ENCODE peak calls at places on chromosomes 6 and 20, in four cellular contexts. F is K562, P is HepG2, R is GM12878. H is an unnamed sample. For H3K79me2, the result is how much of the 10 kb centered on the place peaks cover.

GRCh38 chr6:154485784-154486183 is 24.7 kb downstream of the CNKSR3 start:
- DNase-seq in F (no peak), R (no peak), P (no peak), H (no peak)

GRCh38 chr20:39112196-39112743 is 150.1 kb downstream of the DHX35 start:
- DNase-seq in R (no peak), F (peak), P (peak), H (peak)

GRCh38 chr20:47356526-47357295 is at the start of gene ZMYND8:
- DNase-seq in F (peak), P (peak), R (peak), H (peak)

GRCh38 chr6:157896931-157897330 is 73.9 kb downstream of the SNX9 start:
- DNase-seq in R (no peak), F (no peak), P (no peak), H (no peak)

GRCh38 chr6:140871911-140872310 is 1260.8 kb upstream of the GJE1 start:
- DNase-seq in P (no peak), R (no peak), F (no peak), H (no peak)

GRCh38 chr20:51531141-51531710 is 11.3 kb downstream of the NFATC2 start:
- DNase-seq in F (no peak), R (no peak), P (no peak), H (no peak)

GRCh38 chr6:169752074-169752623 is 727 bp downstream of the ERMARD start:
- DNase-seq in R (no peak), P (peak), F (no peak), H (peak)

GRCh38 chr6:25387921-25388320 is 108.7 kb downstream of the CARMIL1 start:
- DNase-seq in P (no peak), R (no peak), F (no peak), H (no peak)

GRCh38 chr20:46640536-46641311 is 10.5 kb downstream of the SLC13A3 start:
- DNase-seq in F (no peak), R (no peak), P (peak), H (no peak)

GRCh38 chr20:10741060-10741459 is 67.3 kb upstream of the JAG1 start:
- DNase-seq in R (no peak), P (no peak), F (no peak), H (no peak)

GRCh38 chr6:116217069-116217468 is 36.8 kb downstream of the TSPYL4 start:
- DNase-seq in F (peak), P (peak), R (no peak), H (peak)

GRCh38 chr6:151665329-151665728 is 142.2 kb upstream of the ESR1 start:
- DNase-seq in F (no peak), R (no peak), P (no peak), H (no peak)

GRCh38 chr6:149906405-149906804 is 8.5 kb upstream of the RAET1E start:
- DNase-seq in F (no peak), R (no peak), P (no peak), H (no peak)

GRCh38 chr6:158072083-158072721 is 90.5 kb downstream of the SYNJ2 start:
- DNase-seq in R (peak), F (peak), P (peak), H (peak)

GRCh38 chr6:119742188-119742803 is 392.7 kb upstream of the MAN1A1 start:
- DNase-seq in P (peak), R (no peak), F (peak), H (peak)

GRCh38 chr6:134003542-134003951 is 48.9 kb downstream of the SLC2A12 start:
- DNase-seq in F (no peak), P (no peak), R (no peak), H (no peak)

GRCh38 chr6:57313711-57314471 is 3.5 kb upstream of the PRIM2 start:
- DNase-seq in R (no peak), P (no peak), F (no peak), H (no peak)

GRCh38 chr20:41347523-41348429 is 7.2 kb downstream of the LPIN3 start:
- DNase-seq in R (no peak), F (no peak), P (no peak), H (no peak)

GRCh38 chr20:10565191-10565921 is 108.4 kb downstream of the JAG1 start:
- DNase-seq in R (no peak), F (no peak), P (peak), H (no peak)

GRCh38 chr20:47300071-47300470 is 56.4 kb downstream of the ZMYND8 start:
- DNase-seq in F (no peak), R (no peak), P (no peak), H (no peak)

GRCh38 chr6:11537229-11538048 is at the start of gene TMEM170B:
- DNase-seq in F (peak), R (peak), P (peak), H (peak)

GRCh38 chr6:55953384-55953783 is 78.0 kb upstream of the BMP5 start:
- DNase-seq in R (no peak), P (peak), F (no peak), H (no peak)

GRCh38 chr6:155678361-155678760 is 222.7 kb upstream of the NOX3 start:
- DNase-seq in R (no peak), P (no peak), F (no peak), H (peak)

GRCh38 chr6:150301871-150302800 is 66.7 kb upstream of the IYD start:
- DNase-seq in F (no peak), P (peak), R (no peak), H (no peak)

GRCh38 chr20:33373735-33374605 is 27.3 kb downstream of the CDK5RAP1 start:
- DNase-seq in R (no peak), P (peak), F (no peak), H (no peak)

GRCh38 chr20:18299364-18299763 is 11.0 kb downstream of the ZNF133 start:
- DNase-seq in R (no peak), P (no peak), F (no peak), H (no peak)

GRCh38 chr6:25519856-25520255 is 132.2 kb upstream of the SCGN start:
- DNase-seq in F (no peak), P (no peak), R (no peak), H (no peak)

GRCh38 chr20:5703542-5704215 is 46.5 kb upstream of the SHLD1 start:
- DNase-seq in P (no peak), F (no peak), R (no peak), H (no peak)

GRCh38 chr6:47567586-47567985 is 90.0 kb downstream of the CD2AP start:
- DNase-seq in F (no peak), P (no peak), R (no peak), H (no peak)

GRCh38 chr20:40416274-40416673 is 272.8 kb downstream of the MAFB start:
- DNase-seq in R (no peak), F (no peak), P (no peak), H (no peak)

DNA sequence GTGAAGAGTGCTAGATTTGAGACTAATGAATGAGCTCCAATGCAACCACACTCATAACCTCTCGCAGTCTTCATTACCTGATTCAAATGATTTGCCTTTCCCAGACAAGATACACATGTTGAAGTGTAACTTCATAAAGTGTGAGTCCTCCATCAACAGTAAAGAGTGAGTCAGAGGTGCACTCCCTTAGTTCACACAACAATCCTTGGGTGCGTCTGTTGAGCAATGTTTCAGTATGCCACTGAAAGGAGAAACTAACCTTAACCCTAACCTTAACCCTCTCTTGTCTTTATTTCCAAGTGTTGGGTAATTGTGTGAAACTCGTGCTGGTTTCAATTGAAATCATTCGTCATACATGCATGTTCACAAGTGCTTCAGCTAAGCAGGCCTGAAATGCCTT is 21.0 kb upstream of the RIN2 start:
- DNase-seq in P (peak), R (peak), F (no peak), H (no peak)
- TF ChIP-seq CREB1 in P (no peak), R (no peak), F (no peak), H (no peak)

GRCh38 chr6:159168536-159169192 is 536 bp upstream of the FNDC1 start:
- DNase-seq in P (peak), R (no peak), F (peak), H (peak)

GRCh38 chr6:159170999-159171712 is 2.0 kb downstream of the FNDC1 start:
- DNase-seq in R (no peak), P (no peak), F (no peak), H (no peak)

GRCh38 chr6:159170333-159170672 is 1.1 kb downstream of the FNDC1 start:
- DNase-seq in R (no peak), P (no peak), F (no peak), H (no peak)

GRCh38 chr6:159169557-159170332 is 545 bp downstream of the FNDC1 start:
- DNase-seq in R (no peak), F (no peak), P (no peak), H (peak)

GRCh38 chr6:159169193-159169555 is at the start of gene FNDC1:
- DNase-seq in P (no peak), F (peak), R (no peak), H (peak)
- TF ChIP-seq CTCF in P (no peak), F (peak), R (peak), H (peak)

DNA sequence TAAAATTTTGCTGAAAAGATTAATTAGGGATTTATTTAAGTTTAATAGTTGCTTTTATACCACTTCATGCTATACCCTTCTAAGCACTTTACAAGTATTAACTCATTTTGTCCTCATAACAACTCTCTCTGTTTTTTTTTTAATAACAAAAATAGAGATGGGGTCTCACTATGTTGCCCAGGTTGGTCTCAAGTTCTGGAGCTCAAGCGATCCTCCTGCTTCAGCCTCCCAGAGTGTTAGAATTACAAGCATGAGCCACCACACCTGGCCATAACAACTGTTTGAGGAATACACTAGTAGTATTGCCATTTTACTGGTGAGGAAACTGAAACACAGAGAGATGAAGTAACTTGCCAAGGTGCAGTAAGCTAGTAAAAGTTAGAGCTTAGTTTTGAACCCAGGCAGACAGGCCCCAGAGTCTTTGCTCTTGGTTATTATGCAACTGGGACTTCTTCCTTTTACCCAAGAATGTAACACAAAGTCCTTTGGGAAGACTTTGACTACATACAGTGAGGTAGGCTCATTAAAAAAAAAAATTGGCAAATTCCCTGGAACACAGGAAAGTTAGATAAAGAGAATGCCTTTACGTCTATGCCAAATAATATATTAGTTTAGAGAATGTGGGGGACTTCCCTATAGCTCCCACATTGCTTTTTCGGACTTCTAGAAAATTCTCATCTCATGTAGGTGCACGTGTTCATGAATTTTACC is 11.4 kb downstream of the ANKS1A start:
- DNase-seq in R (no peak), P (no peak), F (no peak), H (no peak)
- H3K79me2 ChIP-seq in R (under half), P (under half), F (under half), H (half or more)

DNA sequence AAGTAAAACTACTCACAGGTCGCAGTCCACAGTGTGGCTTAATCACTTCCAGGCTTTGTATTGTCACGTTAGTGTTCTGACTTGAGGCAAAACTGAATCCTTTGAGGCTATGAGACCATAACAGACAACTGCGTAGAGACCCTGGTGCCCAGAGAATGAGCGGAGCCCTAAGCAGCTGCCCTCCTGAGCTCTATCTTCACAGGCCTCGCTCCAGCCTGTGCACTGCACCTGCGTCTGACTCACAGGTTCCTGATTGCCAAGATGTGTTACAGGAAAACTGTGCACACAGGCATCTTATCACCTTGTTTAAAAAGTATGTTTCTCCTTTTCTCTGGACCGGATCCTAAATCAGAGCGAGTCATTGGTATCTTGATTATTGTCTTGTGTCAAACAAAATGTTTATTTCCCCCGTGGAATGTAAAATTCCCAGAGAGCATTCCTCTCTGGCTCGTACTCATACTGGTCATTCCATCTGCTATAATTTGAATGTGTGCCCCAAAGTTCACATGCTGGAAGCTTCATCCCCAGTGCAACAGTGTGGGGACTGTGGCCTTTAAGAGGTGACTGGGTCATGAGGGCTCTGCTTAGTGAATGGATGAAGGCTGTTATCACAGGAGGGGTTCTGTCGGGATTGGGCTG is 25.7 kb downstream of the PRR18 start:
- DNase-seq in R (no peak), F (no peak), P (no peak), H (no peak)
- TF ChIP-seq CREB1 in R (no peak), F (no peak), P (no peak), H (no peak)

DNA sequence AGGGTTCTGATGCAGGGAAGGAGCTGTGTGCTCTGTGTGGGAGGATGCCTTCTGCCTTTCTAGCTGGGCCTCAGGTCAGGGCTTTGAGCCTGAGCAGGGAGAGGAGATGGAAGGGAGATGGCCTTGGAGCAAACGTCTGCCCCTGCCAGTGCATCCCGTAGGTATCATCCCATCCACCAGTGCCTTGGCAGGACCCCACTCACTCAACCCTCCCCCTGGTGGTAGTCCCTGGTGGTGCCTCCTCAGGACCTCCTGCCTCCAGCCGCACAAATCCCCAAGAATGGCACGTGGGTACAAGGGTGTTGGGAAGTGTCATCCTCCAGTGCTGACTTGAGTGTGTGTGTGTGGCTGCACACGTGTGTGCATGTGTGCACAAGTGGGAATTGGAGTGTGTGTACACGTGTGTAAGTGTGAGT is 23.1 kb upstream of the MICB start:
- DNase-seq in F (peak), R (no peak), P (no peak), H (peak)
- TF ChIP-seq CTCF in F (peak), R (peak), P (peak), H (peak)